ENCODE peak calls at places on chromosomes 16 and 17, in four cellular contexts. One of them, this sample, is unnamed.

GRCh38 chr17:35761601-35762000 is 914 bp downstream of the C17orf50 start:
- DNase-seq in iPS DF 6.9: no peak
- DNase-seq in dorsolateral prefrontal cortex: no peak
- DNase-seq in AG10803: no peak
- DNase-seq in this sample: no peak

GRCh38 chr16:2082171-2082982 is 34.6 kb downstream of the TSC2 start:
- DNase-seq in iPS DF 6.9: no peak
- DNase-seq in AG10803: no peak
- DNase-seq in dorsolateral prefrontal cortex: no peak
- DNase-seq in this sample: peak

GRCh38 chr16:59697746-59698145 is 963.6 kb upstream of the GOT2 start:
- DNase-seq in iPS DF 6.9: no peak
- DNase-seq in dorsolateral prefrontal cortex: no peak
- DNase-seq in AG10803: no peak
- DNase-seq in this sample: no peak

GRCh38 chr17:15442316-15443185 is 24.9 kb downstream of the CDRT4 start:
- DNase-seq in AG10803: peak
- DNase-seq in dorsolateral prefrontal cortex: no peak
- DNase-seq in iPS DF 6.9: no peak
- DNase-seq in this sample: no peak

GRCh38 chr17:75404223-75404738 is 1.2 kb downstream of the GRB2 start:
- DNase-seq in iPS DF 6.9: no peak
- DNase-seq in AG10803: peak
- DNase-seq in dorsolateral prefrontal cortex: peak
- DNase-seq in this sample: peak

GRCh38 chr16:85566502-85567100 is 46.5 kb upstream of the GSE1 start:
- DNase-seq in iPS DF 6.9: no peak
- DNase-seq in AG10803: no peak
- DNase-seq in dorsolateral prefrontal cortex: no peak
- DNase-seq in this sample: no peak

GRCh38 chr17:7289256-7290032 is 5.0 kb downstream of the YBX2 start:
- DNase-seq in AG10803: no peak
- DNase-seq in iPS DF 6.9: no peak
- DNase-seq in dorsolateral prefrontal cortex: no peak
- DNase-seq in this sample: no peak

GRCh38 chr17:45813051-45813731 is 29.1 kb downstream of the CRHR1 start:
- DNase-seq in iPS DF 6.9: peak
- DNase-seq in AG10803: no peak
- DNase-seq in dorsolateral prefrontal cortex: peak
- DNase-seq in this sample: no peak

GRCh38 chr16:53433930-53434435 is 288 bp upstream of the RBL2 start:
- DNase-seq in AG10803: no peak
- DNase-seq in iPS DF 6.9: no peak
- DNase-seq in dorsolateral prefrontal cortex: no peak
- DNase-seq in this sample: peak

GRCh38 chr16:68921654-68922053 is 78.3 kb downstream of the TANGO6 start:
- DNase-seq in AG10803: no peak
- DNase-seq in iPS DF 6.9: no peak
- DNase-seq in dorsolateral prefrontal cortex: no peak
- DNase-seq in this sample: peak

GRCh38 chr17:50080827-50081226 is 14.3 kb upstream of the PDK2 start:
- DNase-seq in iPS DF 6.9: no peak
- DNase-seq in dorsolateral prefrontal cortex: no peak
- DNase-seq in AG10803: no peak
- DNase-seq in this sample: peak

GRCh38 chr17:51650772-51651171 is 390.4 kb downstream of the UTP18 start:
- DNase-seq in dorsolateral prefrontal cortex: no peak
- DNase-seq in iPS DF 6.9: no peak
- DNase-seq in AG10803: no peak
- DNase-seq in this sample: no peak

GRCh38 chr17:31385428-31386285 is 5.8 kb upstream of the RAB11FIP4 start:
- DNase-seq in dorsolateral prefrontal cortex: no peak
- DNase-seq in AG10803: peak
- DNase-seq in iPS DF 6.9: no peak
- DNase-seq in this sample: peak

GRCh38 chr17:31072186-31072585 is 22.6 kb upstream of the NF1 start:
- DNase-seq in iPS DF 6.9: no peak
- DNase-seq in AG10803: peak
- DNase-seq in dorsolateral prefrontal cortex: no peak
- DNase-seq in this sample: peak

GRCh38 chr17:48459070-48459469 is 29.1 kb upstream of the SKAP1 start:
- DNase-seq in dorsolateral prefrontal cortex: no peak
- DNase-seq in AG10803: no peak
- DNase-seq in iPS DF 6.9: no peak
- DNase-seq in this sample: no peak

GRCh38 chr16:85662976-85663830 is 25.6 kb downstream of the GINS2 start:
- DNase-seq in AG10803: no peak
- DNase-seq in dorsolateral prefrontal cortex: peak
- DNase-seq in iPS DF 6.9: no peak
- DNase-seq in this sample: no peak

GRCh38 chr17:19886116-19886515 is 18.4 kb upstream of the ULK2 start:
- DNase-seq in iPS DF 6.9: no peak
- DNase-seq in AG10803: no peak
- DNase-seq in dorsolateral prefrontal cortex: no peak
- DNase-seq in this sample: no peak

GRCh38 chr16:6864244-6864643 is 468.4 kb upstream of the RBFOX1 start:
- DNase-seq in dorsolateral prefrontal cortex: no peak
- DNase-seq in AG10803: no peak
- DNase-seq in iPS DF 6.9: no peak
- DNase-seq in this sample: no peak

GRCh38 chr16:17222756-17223411 is 247.9 kb downstream of the XYLT1 start:
- DNase-seq in AG10803: no peak
- DNase-seq in iPS DF 6.9: no peak
- DNase-seq in dorsolateral prefrontal cortex: no peak
- DNase-seq in this sample: no peak

GRCh38 chr17:37131064-37131463 is 182.3 kb downstream of the AATF start:
- DNase-seq in AG10803: no peak
- DNase-seq in dorsolateral prefrontal cortex: no peak
- DNase-seq in iPS DF 6.9: no peak
- DNase-seq in this sample: peak

GRCh38 chr16:21021316-21021715 is 120.7 kb downstream of the LYRM1 start:
- DNase-seq in AG10803: no peak
- DNase-seq in iPS DF 6.9: no peak
- DNase-seq in dorsolateral prefrontal cortex: no peak
- DNase-seq in this sample: no peak

GRCh38 chr16:24609417-24609739 is 70.0 kb downstream of the RBBP6 start:
- DNase-seq in dorsolateral prefrontal cortex: no peak
- DNase-seq in iPS DF 6.9: no peak
- DNase-seq in AG10803: no peak
- DNase-seq in this sample: no peak
- H3K4me3 ChIP-seq in dorsolateral prefrontal cortex: peak
- H3K4me3 ChIP-seq in iPS DF 6.9: peak
- H3K4me3 ChIP-seq in AG10803: no peak
- H3K4me3 ChIP-seq in this sample: no peak

GRCh38 chr17:44110011-44110686 is 13.3 kb downstream of the HDAC5 start:
- DNase-seq in dorsolateral prefrontal cortex: no peak
- DNase-seq in AG10803: no peak
- DNase-seq in iPS DF 6.9: no peak
- DNase-seq in this sample: no peak

GRCh38 chr17:44112284-44113280 is 10.9 kb downstream of the HDAC5 start:
- DNase-seq in iPS DF 6.9: no peak
- DNase-seq in dorsolateral prefrontal cortex: no peak
- DNase-seq in AG10803: no peak
- DNase-seq in this sample: no peak

GRCh38 chr17:44113382-44113781 is 10.1 kb downstream of the HDAC5 start:
- DNase-seq in AG10803: no peak
- DNase-seq in iPS DF 6.9: no peak
- DNase-seq in dorsolateral prefrontal cortex: no peak
- DNase-seq in this sample: no peak

GRCh38 chr17:44110823-44111633 is 12.4 kb downstream of the HDAC5 start:
- DNase-seq in iPS DF 6.9: no peak
- DNase-seq in dorsolateral prefrontal cortex: peak
- DNase-seq in AG10803: peak
- DNase-seq in this sample: peak

GRCh38 chr17:44111777-44112176 is 11.7 kb downstream of the HDAC5 start:
- DNase-seq in AG10803: no peak
- DNase-seq in iPS DF 6.9: no peak
- DNase-seq in dorsolateral prefrontal cortex: no peak
- DNase-seq in this sample: no peak
- H3K4me3 ChIP-seq in AG10803: no peak
- H3K4me3 ChIP-seq in iPS DF 6.9: no peak
- H3K4me3 ChIP-seq in dorsolateral prefrontal cortex: peak
- H3K4me3 ChIP-seq in this sample: no peak

GRCh38 chr17:63475491-63476412 is 1.1 kb upstream of the ACE start:
- DNase-seq in iPS DF 6.9: no peak
- DNase-seq in AG10803: no peak
- DNase-seq in dorsolateral prefrontal cortex: no peak
- DNase-seq in this sample: no peak
- H3K4me3 ChIP-seq in iPS DF 6.9: peak
- H3K4me3 ChIP-seq in AG10803: no peak
- H3K4me3 ChIP-seq in dorsolateral prefrontal cortex: no peak
- H3K4me3 ChIP-seq in this sample: no peak

GRCh38 chr17:17741346-17742023 is 60.2 kb downstream of the RAI1 start:
- DNase-seq in AG10803: peak
- DNase-seq in iPS DF 6.9: no peak
- DNase-seq in dorsolateral prefrontal cortex: peak
- DNase-seq in this sample: peak
- H3K4me3 ChIP-seq in AG10803: peak
- H3K4me3 ChIP-seq in iPS DF 6.9: no peak
- H3K4me3 ChIP-seq in dorsolateral prefrontal cortex: peak
- H3K4me3 ChIP-seq in this sample: no peak

DNA sequence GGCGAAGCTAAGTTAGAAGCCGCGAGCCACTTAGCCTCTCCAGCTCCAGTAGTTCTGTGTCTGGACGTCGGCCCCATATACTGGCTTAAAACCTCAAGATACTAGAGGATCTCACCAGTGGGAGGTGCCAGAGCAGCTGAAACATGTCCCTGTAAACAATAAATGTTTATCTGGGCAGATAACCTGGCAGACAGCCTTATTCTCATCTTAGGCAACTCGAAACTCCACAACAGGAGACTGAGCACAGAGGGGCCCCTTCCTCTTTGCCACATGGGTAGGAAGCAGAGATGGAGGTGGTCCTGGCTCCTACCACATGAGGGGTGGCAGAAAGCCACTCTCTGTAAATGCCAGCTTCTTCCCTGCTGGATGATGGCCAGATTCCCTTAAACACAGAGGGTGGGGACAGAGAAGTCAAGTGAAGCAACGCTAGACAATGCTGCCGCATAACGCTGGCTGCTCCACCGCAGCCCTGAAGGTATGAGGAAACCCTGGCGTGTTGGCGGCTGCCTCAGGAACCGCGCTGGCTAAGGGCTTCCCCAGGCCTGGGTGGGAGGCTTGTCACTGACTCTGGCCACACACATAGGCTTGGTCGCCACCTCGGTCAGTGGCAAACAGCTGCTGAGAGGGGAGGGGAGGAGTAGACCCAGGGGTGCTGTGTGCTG is 67.9 kb downstream of the HIC1 start:
- DNase-seq in iPS DF 6.9: no peak
- DNase-seq in dorsolateral prefrontal cortex: peak
- DNase-seq in AG10803: peak
- DNase-seq in this sample: peak
- H3K4me3 ChIP-seq in iPS DF 6.9: no peak
- H3K4me3 ChIP-seq in dorsolateral prefrontal cortex: no peak
- H3K4me3 ChIP-seq in AG10803: no peak
- H3K4me3 ChIP-seq in this sample: peak

DNA sequence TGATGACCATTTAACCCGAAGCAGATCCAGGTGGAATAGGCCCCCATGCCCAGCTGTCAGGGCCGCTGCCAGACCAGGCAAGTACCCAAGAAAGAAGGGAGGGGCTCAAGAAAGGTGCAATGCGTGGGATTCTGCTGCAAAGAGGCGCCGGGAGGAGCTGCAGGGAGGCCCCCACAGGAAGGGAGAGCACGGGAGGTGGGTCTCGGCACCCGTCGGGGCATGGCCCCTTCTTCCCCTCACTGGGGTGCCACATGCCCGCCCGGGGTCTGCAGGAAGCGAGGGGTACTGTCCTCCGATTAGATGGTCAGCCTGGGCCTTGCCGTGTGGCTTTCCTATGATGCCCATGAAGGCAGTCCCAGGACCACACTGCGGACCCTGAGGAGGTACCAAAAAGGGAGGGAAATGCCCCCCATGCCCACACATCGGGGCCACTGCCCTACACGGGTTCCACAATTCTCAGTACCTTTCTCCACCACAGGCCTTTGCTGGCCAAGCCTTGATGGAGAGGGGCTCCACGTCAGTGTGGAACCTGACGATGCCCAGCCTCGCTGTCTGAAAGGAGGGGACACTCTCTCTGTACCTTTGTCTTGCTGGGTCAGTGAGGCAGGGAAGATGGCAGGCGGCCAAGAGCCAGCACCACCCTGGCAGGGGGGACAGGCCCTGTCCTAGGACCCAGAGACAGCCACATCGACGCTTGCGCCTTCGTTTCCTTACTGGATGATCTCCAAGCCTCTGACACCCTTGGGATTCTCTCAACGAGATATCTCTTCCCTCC is 45.5 kb upstream of the DNAH17 start:
- DNase-seq in AG10803: no peak
- DNase-seq in dorsolateral prefrontal cortex: no peak
- DNase-seq in iPS DF 6.9: no peak
- DNase-seq in this sample: no peak
- H3K4me3 ChIP-seq in AG10803: no peak
- H3K4me3 ChIP-seq in dorsolateral prefrontal cortex: no peak
- H3K4me3 ChIP-seq in iPS DF 6.9: no peak
- H3K4me3 ChIP-seq in this sample: no peak

DNA sequence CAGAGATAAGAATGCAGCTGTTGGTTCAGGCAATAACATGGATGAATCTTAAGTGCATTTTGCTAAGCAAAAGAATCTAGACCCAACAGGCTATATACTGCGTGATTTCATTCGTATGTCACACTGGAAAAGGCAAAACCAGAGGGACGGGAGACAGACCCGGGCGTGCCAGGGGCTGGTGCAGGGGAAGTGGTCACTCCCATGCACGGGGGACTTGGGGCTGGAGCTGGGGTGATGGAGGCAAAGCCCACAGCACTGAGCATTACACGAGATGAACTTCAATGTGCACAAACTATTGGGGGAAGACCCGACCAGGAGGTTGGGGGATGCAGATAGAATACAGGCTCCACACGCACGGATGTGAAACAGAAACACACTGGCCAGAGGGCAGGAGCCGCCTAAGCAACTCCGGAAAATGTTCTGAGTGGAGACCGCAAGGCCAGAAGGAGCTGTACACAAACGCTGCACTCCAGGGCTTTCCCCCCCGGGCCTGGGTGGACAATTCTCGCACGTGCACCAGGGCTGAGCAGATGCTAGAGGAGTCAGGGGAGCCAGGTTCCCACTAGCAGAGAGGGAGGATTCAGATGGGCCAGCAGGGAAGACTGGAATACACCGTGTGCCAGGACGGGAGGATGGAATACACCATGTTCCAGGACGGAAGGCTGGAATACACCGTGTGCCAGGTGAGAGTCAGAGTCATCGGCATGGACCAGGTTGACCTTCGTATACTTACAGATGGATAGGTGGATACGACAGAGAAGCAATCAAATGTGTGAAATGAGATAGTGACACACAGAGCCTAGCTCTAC is 11.3 kb downstream of the LMF1 start:
- DNase-seq in iPS DF 6.9: no peak
- DNase-seq in dorsolateral prefrontal cortex: no peak
- DNase-seq in AG10803: no peak
- DNase-seq in this sample: no peak
- H3K4me3 ChIP-seq in iPS DF 6.9: no peak
- H3K4me3 ChIP-seq in dorsolateral prefrontal cortex: no peak
- H3K4me3 ChIP-seq in AG10803: no peak
- H3K4me3 ChIP-seq in this sample: no peak

GRCh38 chr16:56192644-56192960 is 1.3 kb downstream of the GNAO1 start:
- DNase-seq in dorsolateral prefrontal cortex: no peak
- DNase-seq in AG10803: no peak
- DNase-seq in iPS DF 6.9: no peak
- DNase-seq in this sample: no peak
- H3K4me3 ChIP-seq in dorsolateral prefrontal cortex: peak
- H3K4me3 ChIP-seq in AG10803: no peak
- H3K4me3 ChIP-seq in iPS DF 6.9: no peak
- H3K4me3 ChIP-seq in this sample: no peak